ENCODE peak calls at places on chromosomes 16 and 17, in eight cellular contexts. Y is astrocyte of the spinal cord, V is mucosa of descending colon, N is fibroblast of mammary gland, R is esophagus muscularis mucosa, F is OCI-LY7, O is Panc1, M is neural crest cell. A is an unnamed sample.
A peak's percentile ranks its signal among the peaks of the same experiment; 100 is the strongest.

GRCh38 chr16:63363738-63364137 is 1327.5 kb upstream of the CDH8 start:
- DNase-seq in Y (no peak), V (no peak), N (no peak), R (no peak), F (no peak), O (no peak), M (no peak), A (no peak)

GRCh38 chr16:7653746-7654145 is 321.1 kb downstream of the RBFOX1 start:
- DNase-seq in Y (no peak), V (no peak), N (no peak), R (no peak), F (no peak), O (no peak), M (no peak), A (no peak)

GRCh38 chr17:81734405-81735055 is 22.4 kb downstream of the SLC25A10 start:
- DNase-seq in Y (no peak), V (peak; percentile 88), N (no peak), R (no peak), F (no peak), O (no peak), M (no peak), A (peak; percentile 64)

GRCh38 chr16:4625617-4626159 is 1.1 kb downstream of the MGRN1 start:
- DNase-seq in Y (no peak), V (no peak), N (no peak), R (no peak), F (no peak), O (no peak), M (no peak), A (no peak)

GRCh38 chr17:17573912-17574311 is 17.6 kb downstream of the PEMT start:
- DNase-seq in Y (no peak), V (no peak), N (peak; percentile 60), R (no peak), F (no peak), O (no peak), M (no peak), A (no peak)

GRCh38 chr17:14464741-14465140 is 163.9 kb downstream of the HS3ST3B1 start:
- DNase-seq in Y (peak; percentile 21), V (no peak), N (peak; percentile 58), R (no peak), F (no peak), O (no peak), M (no peak), A (no peak)

GRCh38 chr16:82681592-82681991 is 54.8 kb downstream of the CDH13 start:
- DNase-seq in Y (no peak), V (no peak), N (no peak), R (no peak), F (no peak), O (no peak), M (no peak), A (no peak)

GRCh38 chr16:87017388-87018012 is 299.7 kb downstream of the C16orf95 start:
- DNase-seq in Y (peak; percentile 91), V (no peak), N (peak; percentile 92), R (no peak), F (no peak), O (peak; percentile 39), M (no peak), A (no peak)

GRCh38 chr17:52376137-52376536 is 217.6 kb upstream of the CA10 start:
- DNase-seq in Y (no peak), V (no peak), N (no peak), R (no peak), F (no peak), O (no peak), M (no peak), A (no peak)

GRCh38 chr17:79017546-79017945 is 6.4 kb upstream of the C1QTNF1 start:
- DNase-seq in Y (no peak), V (no peak), N (no peak), R (no peak), F (no peak), O (no peak), M (no peak), A (no peak)

GRCh38 chr16:25257504-25257955 is at the start of gene ZKSCAN2:
- DNase-seq in Y (peak; percentile 91), V (peak; percentile 96), N (peak; percentile 83), R (peak; percentile 95), F (peak; percentile 92), O (peak; percentile 20), M (peak; percentile 70), A (peak; percentile 96)

GRCh38 chr17:41329279-41329925 is 13.9 kb upstream of the KRTAP17-1 start:
- DNase-seq in Y (peak; percentile 38), V (no peak), N (peak; percentile 55), R (no peak), F (peak; percentile 18), O (no peak), M (peak; percentile 59), A (peak; percentile 73)

GRCh38 chr17:59829217-59830006 is 63.3 kb downstream of the TUBD1 start:
- DNase-seq in Y (peak; percentile 99), V (no peak), N (peak; percentile 99), R (no peak), F (peak; percentile 94), O (peak; percentile 97), M (no peak), A (no peak)

GRCh38 chr16:66304961-66305360 is 61.5 kb upstream of the CDH5 start:
- DNase-seq in Y (no peak), V (no peak), N (no peak), R (no peak), F (no peak), O (no peak), M (no peak), A (no peak)

GRCh38 chr17:8630227-8630801 is at the start of gene MYH10:
- DNase-seq in Y (no peak), V (peak; percentile 52), N (no peak), R (no peak), F (peak; percentile 18), O (no peak), M (peak; percentile 7), A (no peak)

GRCh38 chr16:64475627-64476351 is 646.1 kb downstream of the CDH11 start:
- DNase-seq in Y (peak; percentile 87), V (no peak), N (no peak), R (no peak), F (no peak), O (no peak), M (no peak), A (no peak)

GRCh38 chr16:56729736-56730662 is at the start of gene NUP93:
- DNase-seq in Y (peak; percentile 94), V (peak; percentile 96), N (peak; percentile 90), R (peak; percentile 98), F (peak; percentile 95), O (no peak), M (peak; percentile 77), A (peak; percentile 96)
- TF ChIP-seq CTCF in Y (no peak), V (no peak), N (no peak), R (no peak), F (peak; percentile 52), O (no peak), M (no peak), A (no peak)

DNA sequence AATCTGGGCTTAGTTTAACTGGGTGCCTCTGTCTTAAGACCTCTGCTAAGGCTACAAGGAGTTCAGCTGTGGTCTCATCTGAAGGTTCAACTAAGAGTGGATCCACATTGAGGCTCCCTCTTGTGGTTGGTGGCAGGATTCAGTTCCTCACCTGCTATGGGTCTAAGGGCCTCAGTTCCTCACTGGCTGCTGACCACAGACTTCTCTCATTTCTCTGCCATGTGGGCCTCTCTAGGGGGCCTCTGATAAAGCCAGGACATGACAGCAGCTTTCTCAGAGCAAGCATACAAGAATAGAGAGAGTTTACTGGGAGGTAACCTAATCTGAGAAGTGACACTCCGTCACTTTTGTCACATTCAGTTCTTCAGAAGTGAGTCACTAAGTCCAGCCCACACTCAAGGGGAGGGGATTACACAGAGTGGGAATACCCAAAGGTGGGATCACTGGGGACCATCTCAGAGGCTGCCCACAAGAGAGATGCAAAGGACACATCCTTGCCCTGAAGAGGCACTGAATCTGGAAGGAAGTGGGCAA is 19.2 kb upstream of the ABAT start:
- DNase-seq in Y (peak; percentile 43), V (no peak), N (peak; percentile 40), R (no peak), F (peak; percentile 56), O (no peak), M (peak; percentile 32), A (no peak)
- TF ChIP-seq CTCF in Y (peak; percentile 71), V (no peak), N (peak; percentile 51), R (no peak), F (peak; percentile 73), O (peak; percentile 79), M (peak; percentile 65), A (peak; percentile 50)

GRCh38 chr17:35142467-35142796 is 329 bp upstream of the NLE1 start:
- DNase-seq in Y (no peak), V (no peak), N (no peak), R (no peak), F (no peak), O (no peak), M (no peak), A (no peak)
- TF ChIP-seq CTCF in Y (no peak), V (no peak), N (no peak), R (peak; percentile 12), F (no peak), O (no peak), M (no peak), A (no peak)

GRCh38 chr16:11101283-11101682 is 154.7 kb downstream of the SOCS1 start:
- DNase-seq in Y (no peak), V (no peak), N (no peak), R (no peak), F (no peak), O (no peak), M (no peak), A (no peak)

GRCh38 chr16:11099672-11100195 is 155.4 kb downstream of the CLEC16A start:
- DNase-seq in Y (no peak), V (no peak), N (no peak), R (no peak), F (peak; percentile 72), O (no peak), M (no peak), A (no peak)

GRCh38 chr16:11102523-11102898 is 153.5 kb downstream of the SOCS1 start:
- DNase-seq in Y (no peak), V (no peak), N (no peak), R (no peak), F (no peak), O (no peak), M (no peak), A (no peak)

GRCh38 chr16:11100239-11100750 is 155.7 kb downstream of the SOCS1 start:
- DNase-seq in Y (peak; percentile 97), V (no peak), N (peak; percentile 94), R (no peak), F (peak; percentile 34), O (no peak), M (no peak), A (no peak)

GRCh38 chr16:11101695-11102522 is 154.1 kb downstream of the SOCS1 start:
- DNase-seq in Y (no peak), V (no peak), N (peak; percentile 41), R (no peak), F (no peak), O (no peak), M (no peak), A (no peak)
- TF ChIP-seq CTCF in Y (peak; percentile 21), V (no peak), N (peak; percentile 15), R (no peak), F (peak; percentile 23), O (no peak), M (no peak), A (no peak)

A was measured in upper lobe of right lung.